ENCODE peak calls at places on chromosomes 6 and 20, in six cellular contexts. X is brain pericyte, Q is NB4, D is GDM1, L is breast epithelium, A is Right ventricle myocardium superior. N is an unnamed sample.

GRCh38 chr6:149831380-149831820 is 32.8 kb downstream of the LRP11 start:
- DNase-seq in X (no peak), L (peak), A (no peak), Q (no peak), D (no peak), N (peak)

GRCh38 chr6:42047790-42048405 is 2.4 kb upstream of the TAF8 start:
- DNase-seq in Q (peak), X (no peak), D (no peak), A (no peak), L (no peak), N (no peak)

GRCh38 chr6:24599179-24599578 is 46.8 kb downstream of the KIAA0319 start:
- DNase-seq in D (no peak), X (no peak), Q (no peak), L (no peak), A (no peak), N (no peak)

GRCh38 chr20:24682496-24683090 is 213.2 kb downstream of the SYNDIG1 start:
- DNase-seq in A (no peak), Q (no peak), D (no peak), X (no peak), L (peak), N (no peak)

GRCh38 chr6:35044145-35044745 is 96.9 kb downstream of the TCP11 start:
- DNase-seq in A (no peak), X (peak), L (no peak), Q (peak), D (peak), N (no peak)

GRCh38 chr20:18361678-18362077 is 73.4 kb downstream of the ZNF133 start:
- DNase-seq in Q (no peak), X (no peak), L (no peak), D (no peak), A (no peak), N (no peak)

GRCh38 chr20:1775117-1775516 is 117.5 kb upstream of the SIRPG start:
- DNase-seq in D (no peak), A (no peak), X (no peak), Q (no peak), L (no peak), N (peak)

GRCh38 chr6:117840541-117840983 is 66.5 kb upstream of the SLC35F1 start:
- DNase-seq in L (no peak), D (no peak), Q (peak), X (no peak), A (no peak), N (peak)

GRCh38 chr6:123681957-123682462 is 45.3 kb upstream of the TRDN start:
- DNase-seq in L (no peak), Q (no peak), D (no peak), A (no peak), X (no peak), N (no peak)

GRCh38 chr6:155832596-155832995 is 377.0 kb upstream of the NOX3 start:
- DNase-seq in X (no peak), D (no peak), L (no peak), A (no peak), Q (peak), N (no peak)

GRCh38 chr6:108594640-108595039 is 33.9 kb downstream of the FOXO3 start:
- DNase-seq in D (no peak), X (no peak), A (no peak), L (no peak), Q (no peak), N (no peak)

GRCh38 chr6:1825277-1825676 is 215.6 kb downstream of the FOXC1 start:
- DNase-seq in X (no peak), Q (no peak), D (no peak), L (no peak), A (no peak), N (no peak)

GRCh38 chr6:1481326-1481725 is 92.0 kb downstream of the FOXF2 start:
- DNase-seq in L (no peak), D (no peak), Q (no peak), A (no peak), X (no peak), N (no peak)

GRCh38 chr6:146246028-146246427 is 217.2 kb downstream of the GRM1 start:
- DNase-seq in X (no peak), D (no peak), Q (no peak), L (no peak), A (no peak), N (no peak)